ENCODE peak calls at places on chromosomes 11 and 22, in six cellular contexts. L, G, P, V, K and I are unnamed samples.

GRCh38 chr22:29820941-29821789 is 16.9 kb downstream of the ASCC2 start:
- DNase-seq in K (peak; percentile 100), L (peak; percentile 8), V (no peak), G (peak; percentile 99), P (no peak), I (no peak)

GRCh38 chr11:79493555-79494171 is 52.8 kb upstream of the TENM4 start:
- DNase-seq in L (peak; percentile 23), G (peak; percentile 61), P (peak; percentile 89), V (peak; percentile 67), K (peak; percentile 63), I (peak; percentile 28)

GRCh38 chr11:63614136-63614664 is at the start of gene PLAAT3:
- DNase-seq in G (peak; percentile 87), V (peak; percentile 54), K (no peak), P (peak; percentile 80), L (peak; percentile 19), I (no peak)

GRCh38 chr11:119322360-119322739 is 5.4 kb upstream of the MCAM start:
- DNase-seq in G (no peak), L (no peak), P (no peak), K (no peak), V (no peak), I (no peak)

GRCh38 chr11:28849053-28849452 is 740.9 kb downstream of the METTL15 start:
- DNase-seq in L (no peak), G (no peak), P (no peak), V (no peak), K (no peak), I (no peak)

GRCh38 chr11:129447654-129448239 is 72.1 kb downstream of the BARX2 start:
- DNase-seq in K (no peak), V (no peak), P (no peak), L (no peak), G (no peak), I (no peak)

GRCh38 chr11:67379061-67380058 is 6.0 kb upstream of the CLCF1 start:
- DNase-seq in G (no peak), L (no peak), V (no peak), K (no peak), P (no peak), I (no peak)

GRCh38 chr11:108524422-108524821 is 26.2 kb upstream of the POGLUT3 start:
- DNase-seq in V (no peak), L (no peak), K (no peak), P (no peak), G (no peak), I (no peak)

GRCh38 chr11:65043881-65044501 is 3.0 kb downstream of the SAC3D1 start:
- DNase-seq in L (no peak), V (no peak), P (no peak), K (no peak), G (peak; percentile 61), I (no peak)

GRCh38 chr22:43796567-43796966 is 15.5 kb downstream of the EFCAB6 start:
- DNase-seq in G (no peak), K (peak; percentile 34), L (no peak), P (peak; percentile 27), V (no peak), I (no peak)

GRCh38 chr11:63814383-63814736 is 1.1 kb downstream of the SPINDOC start:
- DNase-seq in L (no peak), P (no peak), V (no peak), G (no peak), K (no peak), I (no peak)

GRCh38 chr11:61158691-61159381 is 2.4 kb downstream of the VPS37C start:
- DNase-seq in P (no peak), G (no peak), L (no peak), K (peak; percentile 32), V (no peak), I (no peak)

GRCh38 chr22:29517215-29517908 is 36.2 kb downstream of the THOC5 start:
- DNase-seq in P (no peak), L (no peak), V (no peak), G (no peak), K (no peak), I (no peak)

GRCh38 chr11:2802389-2803185 is 83.0 kb downstream of the CDKN1C start:
- DNase-seq in G (no peak), K (no peak), P (no peak), L (no peak), V (no peak), I (no peak)

GRCh38 chr22:46009730-46010129 is 32.8 kb upstream of the WNT7B start:
- DNase-seq in P (no peak), V (no peak), L (no peak), G (no peak), K (no peak), I (no peak)

GRCh38 chr11:118939948-118940598 is 14.3 kb upstream of the BCL9L start:
- DNase-seq in L (peak; percentile 57), V (no peak), P (peak; percentile 64), K (no peak), G (no peak), I (no peak)

GRCh38 chr22:22691716-22692701 is 47.6 kb downstream of the GGTLC2 start:
- DNase-seq in K (no peak), P (no peak), G (no peak), L (no peak), V (no peak), I (no peak)

GRCh38 chr22:37996515-37997246 is 12.3 kb upstream of the SOX10 start:
- DNase-seq in V (no peak), P (no peak), K (no peak), G (no peak), L (no peak), I (no peak)

GRCh38 chr22:32764330-32765116 is 37.0 kb upstream of the TIMP3 start:
- DNase-seq in L (no peak), V (no peak), G (peak; percentile 78), K (peak; percentile 72), P (no peak), I (no peak)

GRCh38 chr11:11789735-11790369 is 51.9 kb upstream of the USP47 start:
- DNase-seq in G (no peak), L (peak; percentile 5), V (no peak), P (peak; percentile 41), K (peak; percentile 25), I (no peak)

GRCh38 chr11:2783536-2784082 is 83.8 kb upstream of the KCNQ1OT1 start:
- DNase-seq in G (no peak), P (no peak), L (no peak), V (no peak), K (no peak), I (no peak)

GRCh38 chr11:112343368-112344039 is 82.8 kb upstream of the PLET1 start:
- DNase-seq in G (no peak), L (no peak), P (no peak), V (no peak), K (peak; percentile 31), I (no peak)

GRCh38 chr11:57792060-57792541 is 30.5 kb downstream of the CTNND1 start:
- DNase-seq in V (no peak), G (peak; percentile 77), L (peak; percentile 69), P (no peak), K (peak; percentile 43), I (no peak)

GRCh38 chr22:20531404-20532181 is 24.2 kb downstream of the MED15 start:
- DNase-seq in L (no peak), P (peak; percentile 79), G (peak; percentile 66), V (no peak), K (peak; percentile 78), I (no peak)

GRCh38 chr11:71580057-71581003 is 2.3 kb downstream of the KRTAP5-11 start:
- DNase-seq in P (peak; percentile 75), K (peak; percentile 77), G (no peak), L (peak; percentile 11), V (peak; percentile 57), I (no peak)

GRCh38 chr11:7321708-7322448 is 70.2 kb downstream of the SYT9 start:
- DNase-seq in L (no peak), G (no peak), P (no peak), V (no peak), K (no peak), I (no peak)

GRCh38 chr11:130553306-130553705 is 104.9 kb downstream of the ADAMTS15 start:
- DNase-seq in L (no peak), K (no peak), P (no peak), V (no peak), G (no peak), I (no peak)

GRCh38 chr22:45190473-45190872 is 26.7 kb downstream of the NUP50 start:
- DNase-seq in K (no peak), G (no peak), P (no peak), V (no peak), L (no peak), I (no peak)

GRCh38 chr11:120894207-120894989 is 129.5 kb upstream of the TBCEL start:
- DNase-seq in G (no peak), P (no peak), K (no peak), L (no peak), V (no peak), I (no peak)

GRCh38 chr11:121226415-121227263 is 65.9 kb upstream of the SC5D start:
- DNase-seq in L (no peak), P (no peak), G (no peak), K (no peak), V (no peak), I (no peak)

GRCh38 chr22:37176464-37177061 is 11.5 kb downstream of the C1QTNF6 start:
- DNase-seq in L (no peak), V (no peak), G (peak; percentile 80), K (peak; percentile 47), P (peak; percentile 9), I (no peak)

GRCh38 chr11:63845305-63845704 is 6.4 kb downstream of the MARK2 start:
- DNase-seq in K (peak; percentile 59), G (no peak), P (no peak), L (no peak), V (no peak), I (no peak)

GRCh38 chr11:117588166-117588810 is 208.7 kb downstream of the DSCAML1 start:
- DNase-seq in G (no peak), L (no peak), K (no peak), V (no peak), P (no peak), I (no peak)

GRCh38 chr11:60985991-60986915 is 14.8 kb downstream of the CD6 start:
- DNase-seq in G (no peak), P (no peak), V (no peak), L (peak; percentile 77), K (peak; percentile 41), I (no peak)